ENCODE peak calls at places on chromosomes 3 and 15, in four cellular contexts. H, U, M and J are unnamed samples.

GRCh38 chr15:59191855-59192237 is 14.8 kb upstream of the LDHAL6B start:
- DNase-seq in H (no peak), M (no peak), U (no peak), J (no peak)

GRCh38 chr15:92882697-92883642 is 17.2 kb upstream of the CHD2 start:
- DNase-seq in H (peak; percentile 32), M (no peak), U (peak; percentile 38), J (peak; percentile 45)

GRCh38 chr15:82714026-82714425 is 4.4 kb upstream of the AP3B2 start:
- DNase-seq in M (no peak), H (no peak), U (no peak), J (peak; percentile 12)

GRCh38 chr3:162770556-162770955 is 1273.9 kb downstream of the OTOL1 start:
- DNase-seq in U (no peak), M (no peak), H (no peak), J (no peak)

GRCh38 chr15:54582863-54583643 is 604.8 kb downstream of the UNC13C start:
- DNase-seq in U (no peak), H (no peak), M (no peak), J (peak; percentile 4)

GRCh38 chr15:51536965-51537574 is 85.5 kb downstream of the DMXL2 start:
- DNase-seq in M (no peak), U (no peak), H (peak; percentile 24), J (peak; percentile 19)

GRCh38 chr3:64329037-64329436 is 103.8 kb upstream of the PRICKLE2 start:
- DNase-seq in H (no peak), U (no peak), M (no peak), J (no peak)

GRCh38 chr3:129025691-129026435 is 24.8 kb downstream of the EFCC1 start:
- DNase-seq in H (no peak), U (no peak), M (no peak), J (no peak)

GRCh38 chr3:58206406-58207011 is 4.3 kb downstream of the DNASE1L3 start:
- DNase-seq in H (no peak), U (peak; percentile 28), M (no peak), J (no peak)

GRCh38 chr15:91857772-91858171 is 4.3 kb downstream of the SLCO3A1 start:
- DNase-seq in U (peak; percentile 7), H (no peak), M (no peak), J (peak; percentile 62)

GRCh38 chr3:8197384-8197783 is 304.2 kb upstream of the LMCD1 start:
- DNase-seq in M (no peak), U (no peak), H (no peak), J (no peak)

GRCh38 chr3:81198766-81199165 is 562.7 kb downstream of the GBE1 start:
- DNase-seq in U (no peak), H (no peak), M (no peak), J (no peak)